ENCODE peak calls at places on chromosomes 12 and 14, in five cellular contexts. One of them, this sample, is unnamed.

GRCh38 chr12:114399664-114400211 is 6.2 kb downstream of the TBX5 start:
- DNase-seq in nephron progenitor cell: peak; percentile 71
- DNase-seq in NCI-H748 treated with DMSO at 0.1 percent for 48 hours: no peak
- DNase-seq in stimulated activated CD4-positive, alpha-beta T cell treated with anti-CD3 and anti-CD28 coated beads, Interleukin-1b, Interleukin-23, amount 100 ng/mL, for 1 hour: no peak
- DNase-seq in myocyte: no peak
- DNase-seq in this sample: peak; percentile 27

GRCh38 chr12:64042901-64043300 is 179.2 kb downstream of the KICS2 start:
- DNase-seq in NCI-H748 treated with DMSO at 0.1 percent for 48 hours: no peak
- DNase-seq in nephron progenitor cell: no peak
- DNase-seq in stimulated activated CD4-positive, alpha-beta T cell treated with anti-CD3 and anti-CD28 coated beads, Interleukin-1b, Interleukin-23, amount 100 ng/mL, for 1 hour: no peak
- DNase-seq in myocyte: no peak
- DNase-seq in this sample: peak; percentile 43

GRCh38 chr14:67491741-67492504 is 3.4 kb upstream of the TMEM229B start:
- DNase-seq in NCI-H748 treated with DMSO at 0.1 percent for 48 hours: no peak
- DNase-seq in stimulated activated CD4-positive, alpha-beta T cell treated with anti-CD3 and anti-CD28 coated beads, Interleukin-1b, Interleukin-23, amount 100 ng/mL, for 1 hour: no peak
- DNase-seq in myocyte: peak; percentile 40
- DNase-seq in nephron progenitor cell: no peak
- DNase-seq in this sample: no peak

GRCh38 chr12:32390572-32391219 is 8.7 kb upstream of the FGD4 start:
- DNase-seq in NCI-H748 treated with DMSO at 0.1 percent for 48 hours: no peak
- DNase-seq in stimulated activated CD4-positive, alpha-beta T cell treated with anti-CD3 and anti-CD28 coated beads, Interleukin-1b, Interleukin-23, amount 100 ng/mL, for 1 hour: no peak
- DNase-seq in nephron progenitor cell: no peak
- DNase-seq in myocyte: no peak
- DNase-seq in this sample: peak; percentile 43

GRCh38 chr12:104566244-104566993 is 109.7 kb downstream of the CHST11 start:
- DNase-seq in NCI-H748 treated with DMSO at 0.1 percent for 48 hours: no peak
- DNase-seq in stimulated activated CD4-positive, alpha-beta T cell treated with anti-CD3 and anti-CD28 coated beads, Interleukin-1b, Interleukin-23, amount 100 ng/mL, for 1 hour: no peak
- DNase-seq in nephron progenitor cell: no peak
- DNase-seq in myocyte: no peak
- DNase-seq in this sample: no peak

GRCh38 chr12:57135939-57136338 is 7.7 kb downstream of the LRP1 start:
- DNase-seq in myocyte: peak; percentile 71
- DNase-seq in nephron progenitor cell: peak; percentile 30
- DNase-seq in stimulated activated CD4-positive, alpha-beta T cell treated with anti-CD3 and anti-CD28 coated beads, Interleukin-1b, Interleukin-23, amount 100 ng/mL, for 1 hour: no peak
- DNase-seq in NCI-H748 treated with DMSO at 0.1 percent for 48 hours: no peak
- DNase-seq in this sample: no peak

GRCh38 chr12:116130431-116130830 is 147.1 kb downstream of the MED13L start:
- DNase-seq in nephron progenitor cell: no peak
- DNase-seq in myocyte: no peak
- DNase-seq in stimulated activated CD4-positive, alpha-beta T cell treated with anti-CD3 and anti-CD28 coated beads, Interleukin-1b, Interleukin-23, amount 100 ng/mL, for 1 hour: no peak
- DNase-seq in NCI-H748 treated with DMSO at 0.1 percent for 48 hours: no peak
- DNase-seq in this sample: no peak

GRCh38 chr12:30652034-30652696 is 43.5 kb downstream of the IPO8 start:
- DNase-seq in stimulated activated CD4-positive, alpha-beta T cell treated with anti-CD3 and anti-CD28 coated beads, Interleukin-1b, Interleukin-23, amount 100 ng/mL, for 1 hour: no peak
- DNase-seq in NCI-H748 treated with DMSO at 0.1 percent for 48 hours: no peak
- DNase-seq in nephron progenitor cell: no peak
- DNase-seq in myocyte: no peak
- DNase-seq in this sample: no peak

GRCh38 chr12:112275211-112275610 is 107.0 kb downstream of the HECTD4 start:
- DNase-seq in NCI-H748 treated with DMSO at 0.1 percent for 48 hours: no peak
- DNase-seq in myocyte: no peak
- DNase-seq in stimulated activated CD4-positive, alpha-beta T cell treated with anti-CD3 and anti-CD28 coated beads, Interleukin-1b, Interleukin-23, amount 100 ng/mL, for 1 hour: no peak
- DNase-seq in nephron progenitor cell: no peak
- DNase-seq in this sample: no peak

GRCh38 chr12:111596985-111597730 is 2.0 kb downstream of the ATXN2 start:
- DNase-seq in myocyte: peak; percentile 78
- DNase-seq in NCI-H748 treated with DMSO at 0.1 percent for 48 hours: peak; percentile 1
- DNase-seq in nephron progenitor cell: peak; percentile 40
- DNase-seq in stimulated activated CD4-positive, alpha-beta T cell treated with anti-CD3 and anti-CD28 coated beads, Interleukin-1b, Interleukin-23, amount 100 ng/mL, for 1 hour: no peak
- DNase-seq in this sample: peak; percentile 80

GRCh38 chr12:104680070-104680469 is 223.3 kb downstream of the CHST11 start:
- DNase-seq in nephron progenitor cell: no peak
- DNase-seq in myocyte: no peak
- DNase-seq in stimulated activated CD4-positive, alpha-beta T cell treated with anti-CD3 and anti-CD28 coated beads, Interleukin-1b, Interleukin-23, amount 100 ng/mL, for 1 hour: no peak
- DNase-seq in NCI-H748 treated with DMSO at 0.1 percent for 48 hours: peak; percentile 38
- DNase-seq in this sample: peak; percentile 73

GRCh38 chr12:26906704-26907103 is 31.1 kb downstream of the INTS13 start:
- DNase-seq in stimulated activated CD4-positive, alpha-beta T cell treated with anti-CD3 and anti-CD28 coated beads, Interleukin-1b, Interleukin-23, amount 100 ng/mL, for 1 hour: no peak
- DNase-seq in nephron progenitor cell: no peak
- DNase-seq in NCI-H748 treated with DMSO at 0.1 percent for 48 hours: no peak
- DNase-seq in myocyte: peak; percentile 18
- DNase-seq in this sample: peak; percentile 86

GRCh38 chr12:110199360-110200123 is 75.4 kb downstream of the IFT81 start:
- DNase-seq in nephron progenitor cell: peak; percentile 8
- DNase-seq in myocyte: peak; percentile 39
- DNase-seq in stimulated activated CD4-positive, alpha-beta T cell treated with anti-CD3 and anti-CD28 coated beads, Interleukin-1b, Interleukin-23, amount 100 ng/mL, for 1 hour: no peak
- DNase-seq in NCI-H748 treated with DMSO at 0.1 percent for 48 hours: no peak
- DNase-seq in this sample: no peak

GRCh38 chr14:96167224-96168148 is 37.2 kb upstream of the BDKRB2 start:
- DNase-seq in nephron progenitor cell: no peak
- DNase-seq in NCI-H748 treated with DMSO at 0.1 percent for 48 hours: no peak
- DNase-seq in stimulated activated CD4-positive, alpha-beta T cell treated with anti-CD3 and anti-CD28 coated beads, Interleukin-1b, Interleukin-23, amount 100 ng/mL, for 1 hour: no peak
- DNase-seq in myocyte: peak; percentile 44
- DNase-seq in this sample: no peak